ENCODE peak calls at places on chromosomes 11 and 22, in four cellular contexts. One of them, this sample, is unnamed.

GRCh38 chr11:19441752-19442553 is 201.2 kb upstream of the E2F8 start:
- DNase-seq in GM12865: peak; percentile 90
- DNase-seq in coronary artery: no peak
- DNase-seq in nephron progenitor cell: no peak
- DNase-seq in this sample: peak; percentile 92

GRCh38 chr11:67484847-67485311 is 2.1 kb downstream of the AIP start:
- DNase-seq in GM12865: peak; percentile 85
- DNase-seq in coronary artery: no peak
- DNase-seq in nephron progenitor cell: no peak
- DNase-seq in this sample: no peak

GRCh38 chr11:72812968-72813739 is 1.1 kb upstream of the ATG16L2 start:
- DNase-seq in GM12865: peak; percentile 86
- DNase-seq in coronary artery: peak; percentile 94
- DNase-seq in nephron progenitor cell: peak; percentile 51
- DNase-seq in this sample: peak; percentile 81

GRCh38 chr11:43925932-43926505 is 16.4 kb upstream of the C11orf96 start:
- DNase-seq in GM12865: no peak
- DNase-seq in coronary artery: no peak
- DNase-seq in nephron progenitor cell: no peak
- DNase-seq in this sample: no peak

GRCh38 chr22:49203863-49204598 is 623.6 kb downstream of the BRD1 start:
- DNase-seq in GM12865: no peak
- DNase-seq in coronary artery: peak; percentile 40
- DNase-seq in nephron progenitor cell: no peak
- DNase-seq in this sample: no peak

GRCh38 chr11:59560290-59560701 is 49.0 kb downstream of the OR4D9 start:
- DNase-seq in GM12865: peak; percentile 92
- DNase-seq in coronary artery: peak; percentile 78
- DNase-seq in nephron progenitor cell: peak; percentile 81
- DNase-seq in this sample: peak; percentile 55

GRCh38 chr11:71282581-71283351 is 30.4 kb upstream of the SHANK2 start:
- DNase-seq in GM12865: no peak
- DNase-seq in coronary artery: peak; percentile 62
- DNase-seq in nephron progenitor cell: no peak
- DNase-seq in this sample: no peak

GRCh38 chr11:115716577-115717214 is 212.5 kb upstream of the CADM1 start:
- DNase-seq in GM12865: no peak
- DNase-seq in coronary artery: no peak
- DNase-seq in nephron progenitor cell: peak; percentile 45
- DNase-seq in this sample: no peak

GRCh38 chr11:1701041-1701807 is 4.2 kb downstream of the KRTAP5-6 start:
- DNase-seq in GM12865: no peak
- DNase-seq in coronary artery: no peak
- DNase-seq in nephron progenitor cell: no peak
- DNase-seq in this sample: no peak

GRCh38 chr22:41479671-41480396 is 10.9 kb downstream of the ACO2 start:
- DNase-seq in GM12865: no peak
- DNase-seq in coronary artery: no peak
- DNase-seq in nephron progenitor cell: no peak
- DNase-seq in this sample: peak; percentile 64

GRCh38 chr11:44247508-44247907 is 62.4 kb downstream of the ALX4 start:
- DNase-seq in GM12865: no peak
- DNase-seq in coronary artery: no peak
- DNase-seq in nephron progenitor cell: no peak
- DNase-seq in this sample: no peak

GRCh38 chr11:101618691-101619090 is 34.9 kb upstream of the TRPC6 start:
- DNase-seq in GM12865: no peak
- DNase-seq in coronary artery: no peak
- DNase-seq in nephron progenitor cell: no peak
- DNase-seq in this sample: no peak

GRCh38 chr11:88357323-88358039 is 19.9 kb upstream of the CTSC start:
- DNase-seq in GM12865: peak; percentile 83
- DNase-seq in coronary artery: no peak
- DNase-seq in nephron progenitor cell: no peak
- DNase-seq in this sample: no peak

GRCh38 chr22:20390394-20390907 is 3.5 kb upstream of the ZNF74 start:
- DNase-seq in GM12865: no peak
- DNase-seq in coronary artery: no peak
- DNase-seq in nephron progenitor cell: no peak
- DNase-seq in this sample: no peak

GRCh38 chr11:63573881-63574855 is 11.0 kb upstream of the PLAAT2 start:
- DNase-seq in GM12865: peak; percentile 80
- DNase-seq in coronary artery: no peak
- DNase-seq in nephron progenitor cell: no peak
- DNase-seq in this sample: peak; percentile 48

GRCh38 chr11:8356731-8357504 is 93.2 kb upstream of the LMO1 start:
- DNase-seq in GM12865: no peak
- DNase-seq in coronary artery: no peak
- DNase-seq in nephron progenitor cell: peak; percentile 67
- DNase-seq in this sample: no peak

GRCh38 chr11:58919980-58920379 is 19.3 kb upstream of the GLYATL1 start:
- DNase-seq in GM12865: no peak
- DNase-seq in coronary artery: no peak
- DNase-seq in nephron progenitor cell: no peak
- DNase-seq in this sample: no peak

GRCh38 chr22:24179478-24180210 is 1.6 kb upstream of the SUSD2 start:
- DNase-seq in GM12865: no peak
- DNase-seq in coronary artery: no peak
- DNase-seq in nephron progenitor cell: no peak
- DNase-seq in this sample: no peak

GRCh38 chr22:24894998-24895397 is 51.5 kb downstream of the LHFPL7 start:
- DNase-seq in GM12865: peak; percentile 3
- DNase-seq in coronary artery: peak; percentile 80
- DNase-seq in nephron progenitor cell: peak; percentile 8
- DNase-seq in this sample: no peak

GRCh38 chr11:111693224-111693937 is 72.8 kb downstream of the PPP2R1B start:
- DNase-seq in GM12865: no peak
- DNase-seq in coronary artery: no peak
- DNase-seq in nephron progenitor cell: no peak
- DNase-seq in this sample: no peak

GRCh38 chr11:54558919-54559318 is 44.9 kb downstream of the OR4C46 start:
- DNase-seq in GM12865: no peak
- DNase-seq in coronary artery: no peak
- DNase-seq in nephron progenitor cell: no peak
- DNase-seq in this sample: no peak

GRCh38 chr11:115776916-115777315 is 272.7 kb upstream of the CADM1 start:
- DNase-seq in GM12865: no peak
- DNase-seq in coronary artery: no peak
- DNase-seq in nephron progenitor cell: no peak
- DNase-seq in this sample: no peak

GRCh38 chr11:84564180-84564866 is 1062.8 kb downstream of the DLG2 start:
- DNase-seq in GM12865: peak; percentile 52
- DNase-seq in coronary artery: no peak
- DNase-seq in nephron progenitor cell: peak; percentile 51
- DNase-seq in this sample: peak; percentile 21

GRCh38 chr11:67024410-67024809 is 1.5 kb downstream of the SYT12 start:
- DNase-seq in GM12865: peak; percentile 59
- DNase-seq in coronary artery: no peak
- DNase-seq in nephron progenitor cell: no peak
- DNase-seq in this sample: no peak

GRCh38 chr22:41888638-41889200 is 26.2 kb downstream of the SHISA8 start:
- DNase-seq in GM12865: no peak
- DNase-seq in coronary artery: no peak
- DNase-seq in nephron progenitor cell: no peak
- DNase-seq in this sample: no peak

GRCh38 chr22:17703811-17704210 is 65.3 kb downstream of the BCL2L13 start:
- DNase-seq in GM12865: no peak
- DNase-seq in coronary artery: no peak
- DNase-seq in nephron progenitor cell: no peak
- DNase-seq in this sample: no peak

GRCh38 chr11:133697161-133697560 is 148.2 kb downstream of the SPATA19 start:
- DNase-seq in GM12865: no peak
- DNase-seq in coronary artery: no peak
- DNase-seq in nephron progenitor cell: no peak
- DNase-seq in this sample: no peak

GRCh38 chr11:118530180-118530682 is 761 bp upstream of the TMEM25 start:
- DNase-seq in GM12865: no peak
- DNase-seq in coronary artery: no peak
- DNase-seq in nephron progenitor cell: no peak
- DNase-seq in this sample: no peak

GRCh38 chr22:49473286-49473685 is 354.4 kb downstream of the BRD1 start:
- DNase-seq in GM12865: no peak
- DNase-seq in coronary artery: no peak
- DNase-seq in nephron progenitor cell: no peak
- DNase-seq in this sample: no peak

GRCh38 chr11:78653294-78653909 is 78.7 kb upstream of the NARS2 start:
- DNase-seq in GM12865: no peak
- DNase-seq in coronary artery: peak; percentile 33
- DNase-seq in nephron progenitor cell: no peak
- DNase-seq in this sample: no peak

GRCh38 chr11:102453921-102454320 is 1.4 kb upstream of the TMEM123 start:
- DNase-seq in GM12865: no peak
- DNase-seq in coronary artery: no peak
- DNase-seq in nephron progenitor cell: no peak
- DNase-seq in this sample: no peak

GRCh38 chr11:95372097-95372656 is 141.2 kb upstream of the SESN3 start:
- DNase-seq in GM12865: no peak
- DNase-seq in coronary artery: no peak
- DNase-seq in nephron progenitor cell: no peak
- DNase-seq in this sample: no peak

GRCh38 chr11:130071211-130071712 is 1.6 kb downstream of the APLP2 start:
- DNase-seq in GM12865: no peak
- DNase-seq in coronary artery: no peak
- DNase-seq in nephron progenitor cell: no peak
- DNase-seq in this sample: peak; percentile 32
- TF ChIP-seq CTCF in GM12865: no peak
- TF ChIP-seq CTCF in coronary artery: no peak
- TF ChIP-seq CTCF in nephron progenitor cell: no peak
- TF ChIP-seq CTCF in this sample: no peak

GRCh38 chr11:6320411-6321207 is at the start of gene CAVIN3:
- DNase-seq in GM12865: peak; percentile 88
- DNase-seq in coronary artery: peak; percentile 94
- DNase-seq in nephron progenitor cell: peak; percentile 67
- DNase-seq in this sample: peak; percentile 86

GRCh38 chr11:6321356-6321755 is 1.1 kb upstream of the CAVIN3 start:
- DNase-seq in GM12865: no peak
- DNase-seq in coronary artery: peak; percentile 75
- DNase-seq in nephron progenitor cell: no peak
- DNase-seq in this sample: peak; percentile 0

GRCh38 chr11:6319879-6320410 is 356 bp downstream of the CAVIN3 start:
- DNase-seq in GM12865: peak; percentile 8
- DNase-seq in coronary artery: peak; percentile 96
- DNase-seq in nephron progenitor cell: peak; percentile 60
- DNase-seq in this sample: peak; percentile 95

GRCh38 chr11:6321961-6322362 is 1.7 kb upstream of the CAVIN3 start:
- DNase-seq in GM12865: no peak
- DNase-seq in coronary artery: no peak
- DNase-seq in nephron progenitor cell: no peak
- DNase-seq in this sample: peak; percentile 74

GRCh38 chr11:6319001-6319878 is 1.1 kb downstream of the CAVIN3 start:
- DNase-seq in GM12865: no peak
- DNase-seq in coronary artery: peak; percentile 84
- DNase-seq in nephron progenitor cell: peak; percentile 67
- DNase-seq in this sample: no peak
- TF ChIP-seq CTCF in GM12865: no peak
- TF ChIP-seq CTCF in coronary artery: no peak
- TF ChIP-seq CTCF in nephron progenitor cell: no peak
- TF ChIP-seq CTCF in this sample: peak; percentile 41

GRCh38 chr22:23067691-23068090 is 2.6 kb upstream of the GNAZ start:
- DNase-seq in GM12865: no peak
- DNase-seq in coronary artery: no peak
- DNase-seq in nephron progenitor cell: no peak
- DNase-seq in this sample: no peak
- TF ChIP-seq CTCF in GM12865: no peak
- TF ChIP-seq CTCF in coronary artery: no peak
- TF ChIP-seq CTCF in nephron progenitor cell: no peak
- TF ChIP-seq CTCF in this sample: no peak

GRCh38 chr11:76860539-76861475 is at the start of gene ACER3:
- DNase-seq in GM12865: peak; percentile 96
- DNase-seq in coronary artery: peak; percentile 88
- DNase-seq in nephron progenitor cell: peak; percentile 95
- DNase-seq in this sample: peak; percentile 66
- TF ChIP-seq CTCF in GM12865: no peak
- TF ChIP-seq CTCF in coronary artery: no peak
- TF ChIP-seq CTCF in nephron progenitor cell: no peak
- TF ChIP-seq CTCF in this sample: peak; percentile 53

GRCh38 chr11:13776134-13776815 is 107.8 kb downstream of the FAR1 start:
- DNase-seq in GM12865: peak; percentile 7
- DNase-seq in coronary artery: no peak
- DNase-seq in nephron progenitor cell: peak; percentile 33
- DNase-seq in this sample: no peak
- TF ChIP-seq CTCF in GM12865: peak; percentile 24
- TF ChIP-seq CTCF in coronary artery: no peak
- TF ChIP-seq CTCF in nephron progenitor cell: peak; percentile 52
- TF ChIP-seq CTCF in this sample: peak; percentile 49

DNA sequence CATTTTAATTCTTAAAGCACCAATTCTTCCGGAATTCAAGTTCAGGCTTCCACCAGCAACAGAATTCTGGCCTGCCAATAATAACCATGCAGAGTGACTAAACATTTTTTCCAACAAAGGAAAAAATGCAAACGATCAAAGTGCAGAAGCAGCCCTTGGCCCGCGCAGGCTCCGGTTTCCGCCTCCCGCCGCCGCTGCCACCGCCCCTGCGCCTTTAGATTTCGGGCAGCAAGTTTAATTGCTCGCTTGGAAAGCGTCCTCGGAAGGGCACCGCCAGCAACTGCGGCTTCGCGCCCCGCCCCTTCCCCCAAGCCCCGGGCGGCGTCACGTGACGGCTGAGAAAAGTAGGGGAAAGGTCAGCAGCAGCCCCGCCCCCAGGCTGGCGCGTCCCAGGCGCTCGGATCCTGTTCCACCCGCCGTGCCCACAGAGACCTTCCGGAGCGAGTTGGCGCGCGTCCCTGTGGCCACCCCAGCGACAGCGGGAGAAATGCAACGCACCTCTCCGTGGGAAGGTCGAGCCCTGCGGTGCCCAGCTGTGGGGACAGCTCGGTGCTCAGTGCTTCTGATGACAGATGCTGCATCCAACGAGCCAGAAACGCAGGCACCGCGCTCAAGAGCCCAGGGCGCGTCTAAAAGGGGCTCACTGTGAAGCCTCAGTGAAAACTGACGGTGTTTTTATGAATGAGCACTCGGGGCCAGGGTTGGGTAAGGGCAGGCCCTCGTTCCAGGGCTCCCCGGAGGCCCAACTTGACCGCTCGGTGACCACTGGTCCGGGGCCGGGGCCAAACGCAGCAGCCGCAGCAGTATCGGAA is 2.5 kb downstream of the CPT1A start:
- DNase-seq in GM12865: peak; percentile 89
- DNase-seq in coronary artery: peak; percentile 96
- DNase-seq in nephron progenitor cell: peak; percentile 99
- DNase-seq in this sample: peak; percentile 92
- TF ChIP-seq CTCF in GM12865: no peak
- TF ChIP-seq CTCF in coronary artery: no peak
- TF ChIP-seq CTCF in nephron progenitor cell: no peak
- TF ChIP-seq CTCF in this sample: no peak

This sample was measured in HFFc6.